ENCODE peak calls at places on chromosomes 6 and 20, in nine cellular contexts. M is RKO; S is testis; Y is AG20443; Z is AG09309; W is stimulated activated CD8-positive, alpha-beta memory T cell treated with anti-CD3 and anti-CD28 coated beads, Interleukin-2, amount 100 ng/mL, for 1 hour; H is left cardiac atrium; L is iPS-NIHi11; E is C1 segment of cervical spinal cord. V is an unnamed sample.
A peak's percentile ranks its signal among the peaks of the same experiment; 100 is the strongest.

GRCh38 chr6:122798099-122798641 is 9.1 kb downstream of the SMPDL3A start:
- DNase-seq in Y (peak; percentile 65), S (no peak), L (no peak), M (peak; percentile 88), H (no peak), Z (no peak), E (no peak), W (no peak), V (no peak)

GRCh38 chr6:28360961-28361360 is 11.2 kb downstream of the ZKSCAN3 start:
- DNase-seq in S (no peak), H (no peak), E (no peak), M (no peak), L (no peak), W (no peak), Y (no peak), Z (no peak), V (no peak)

GRCh38 chr20:62346398-62347150 is 20.5 kb downstream of the LAMA5 start:
- DNase-seq in L (no peak), Y (no peak), Z (no peak), S (no peak), W (no peak), H (no peak), M (no peak), E (no peak), V (no peak)

GRCh38 chr20:14566505-14566904 is 229.1 kb upstream of the FLRT3 start:
- DNase-seq in S (no peak), M (no peak), L (no peak), W (no peak), H (no peak), Y (peak; percentile 83), Z (no peak), E (no peak), V (no peak)

GRCh38 chr6:161836643-161837448 is 563.0 kb upstream of the AGPAT4 start:
- DNase-seq in L (no peak), S (peak; percentile 26), W (no peak), M (no peak), E (no peak), Y (no peak), Z (no peak), H (no peak), V (no peak)

GRCh38 chr6:27662770-27663169 is 189.9 kb upstream of the ZNF184 start:
- DNase-seq in M (no peak), Z (no peak), H (no peak), S (no peak), W (no peak), Y (no peak), L (no peak), E (no peak), V (no peak)

GRCh38 chr20:30489604-30490003 is 767.9 kb upstream of the DEFB115 start:
- DNase-seq in H (no peak), Z (no peak), L (no peak), Y (no peak), E (no peak), M (no peak), S (no peak), W (no peak), V (no peak)

GRCh38 chr6:36794704-36795065 is 44.6 kb downstream of the CPNE5 start:
- DNase-seq in H (no peak), Y (no peak), Z (no peak), W (no peak), M (no peak), S (no peak), L (no peak), E (no peak), V (no peak)

GRCh38 chr6:112979830-112980229 is 632.7 kb downstream of the RFPL4B start:
- DNase-seq in H (no peak), W (no peak), Y (peak; percentile 18), E (no peak), S (no peak), M (no peak), L (no peak), Z (peak; percentile 46), V (no peak)

GRCh38 chr6:117267766-117268534 is 2.6 kb downstream of the VGLL2 start:
- DNase-seq in H (no peak), L (peak; percentile 60), E (no peak), M (no peak), Z (no peak), W (no peak), S (no peak), Y (no peak), V (no peak)

GRCh38 chr6:73832313-73832712 is 136.3 kb downstream of the CD109 start:
- DNase-seq in S (no peak), Z (no peak), M (no peak), L (no peak), H (no peak), E (no peak), W (no peak), Y (no peak), V (no peak)

GRCh38 chr6:113137411-113137810 is 719.7 kb upstream of the MARCKS start:
- DNase-seq in M (no peak), Z (no peak), L (peak; percentile 13), H (peak; percentile 27), Y (peak; percentile 23), W (no peak), E (no peak), S (peak; percentile 18), V (no peak)

GRCh38 chr6:15153191-15153590 is 92.7 kb upstream of the JARID2 start:
- DNase-seq in L (no peak), H (no peak), M (no peak), W (no peak), E (no peak), Z (no peak), S (no peak), Y (no peak), V (no peak)

GRCh38 chr6:71665931-71666330 is 220.4 kb upstream of the RIMS1 start:
- DNase-seq in M (no peak), L (no peak), Z (peak; percentile 14), H (no peak), W (no peak), E (no peak), S (no peak), Y (peak; percentile 19), V (no peak)

GRCh38 chr20:5654557-5654956 is 95.6 kb upstream of the SHLD1 start:
- DNase-seq in S (no peak), E (no peak), W (no peak), Y (peak; percentile 47), L (no peak), Z (peak; percentile 69), M (peak; percentile 77), H (no peak), V (no peak)

GRCh38 chr6:8047466-8048292 is 16.5 kb downstream of the BLOC1S5 start:
- DNase-seq in H (no peak), L (no peak), M (no peak), Z (no peak), W (no peak), S (no peak), Y (peak; percentile 12), E (no peak), V (no peak)

GRCh38 chr6:37168809-37169457 is 1.0 kb upstream of the PIM1 start:
- DNase-seq in Y (peak; percentile 84), L (peak; percentile 23), W (no peak), M (peak; percentile 83), S (peak; percentile 26), H (no peak), Z (no peak), E (no peak), V (no peak)

GRCh38 chr6:68834561-68834960 is 199.5 kb downstream of the ADGRB3 start:
- DNase-seq in L (no peak), M (peak; percentile 49), Z (no peak), S (no peak), E (no peak), W (no peak), Y (no peak), H (no peak), V (no peak)